ENCODE peak calls at places on chromosomes 16 and 17, in eight cellular contexts. N, I, V, A, R, S, T and M are unnamed samples.

GRCh38 chr16:53753431-53753830 is 49.5 kb downstream of the FTO start:
- DNase-seq in T (no peak), V (no peak), A (peak), I (no peak), R (no peak), N (no peak), S (no peak), M (no peak)

GRCh38 chr16:21638573-21638975 is 13.8 kb downstream of the IGSF6 start:
- DNase-seq in N (no peak), A (no peak), T (no peak), R (no peak), I (no peak), S (no peak), V (no peak), M (no peak)

GRCh38 chr17:64081802-64082799 is 47.8 kb downstream of the ERN1 start:
- DNase-seq in I (no peak), A (peak), N (no peak), V (no peak), S (no peak), T (no peak), R (peak), M (no peak)

GRCh38 chr17:43940630-43941029 is 1.6 kb downstream of the PPY start:
- DNase-seq in V (no peak), R (no peak), A (peak), S (no peak), I (peak), N (peak), T (no peak), M (no peak)

GRCh38 chr16:76800196-76800595 is 390.8 kb upstream of the MON1B start:
- DNase-seq in I (no peak), T (no peak), R (no peak), A (no peak), S (no peak), N (no peak), V (no peak), M (no peak)

GRCh38 chr16:29824589-29825144 is 4.4 kb downstream of the MVP start:
- DNase-seq in I (no peak), N (no peak), T (no peak), A (no peak), R (no peak), V (no peak), S (no peak), M (no peak)

GRCh38 chr16:89422527-89422904 is 67.8 kb downstream of the ANKRD11 start:
- DNase-seq in T (no peak), V (no peak), S (no peak), A (no peak), I (no peak), N (no peak), R (no peak), M (no peak)

GRCh38 chr17:57512258-57512657 is 232.8 kb downstream of the CCDC182 start:
- DNase-seq in V (no peak), T (no peak), I (no peak), S (no peak), A (no peak), R (no peak), N (no peak), M (no peak)

GRCh38 chr17:68315930-68316329 is 24.6 kb downstream of the ARSG start:
- DNase-seq in N (no peak), I (no peak), T (no peak), A (no peak), V (no peak), S (no peak), R (no peak), M (no peak)

GRCh38 chr17:68307443-68307842 is 16.1 kb downstream of the ARSG start:
- DNase-seq in A (no peak), V (no peak), T (no peak), R (no peak), N (no peak), I (no peak), S (no peak), M (no peak)

GRCh38 chr17:68314916-68315535 is 23.7 kb downstream of the ARSG start:
- DNase-seq in N (no peak), I (no peak), A (no peak), R (no peak), V (no peak), S (no peak), T (no peak), M (no peak)

GRCh38 chr17:68305132-68305531 is 13.8 kb downstream of the ARSG start:
- DNase-seq in V (no peak), A (no peak), I (no peak), S (no peak), T (no peak), N (no peak), R (no peak), M (no peak)

GRCh38 chr17:68310141-68310540 is 18.8 kb downstream of the ARSG start:
- DNase-seq in I (no peak), N (no peak), A (no peak), T (no peak), S (no peak), V (peak), R (no peak), M (no peak)
- H3K27ac ChIP-seq in I (no peak), N (no peak), A (no peak), T (no peak), S (no peak), V (no peak), R (no peak), M (no peak)

GRCh38 chr16:71295950-71296349 is 6.7 kb upstream of the CMTR2 start:
- DNase-seq in V (no peak), R (no peak), S (no peak), A (no peak), N (no peak), I (no peak), T (no peak), M (no peak)

GRCh38 chr16:71297252-71297651 is 8.1 kb upstream of the CMTR2 start:
- DNase-seq in I (no peak), N (no peak), S (no peak), T (no peak), R (no peak), A (no peak), V (no peak), M (no peak)

GRCh38 chr16:71293921-71294320 is 4.7 kb upstream of the CMTR2 start:
- DNase-seq in S (no peak), N (no peak), T (no peak), V (no peak), I (no peak), A (no peak), R (no peak), M (no peak)

GRCh38 chr16:71296584-71297133 is 7.5 kb upstream of the CMTR2 start:
- DNase-seq in I (no peak), R (no peak), V (no peak), N (no peak), T (no peak), A (no peak), S (no peak), M (no peak)
- H3K27ac ChIP-seq in I (no peak), R (no peak), V (no peak), N (no peak), T (no peak), A (no peak), S (no peak), M (no peak)

DNA sequence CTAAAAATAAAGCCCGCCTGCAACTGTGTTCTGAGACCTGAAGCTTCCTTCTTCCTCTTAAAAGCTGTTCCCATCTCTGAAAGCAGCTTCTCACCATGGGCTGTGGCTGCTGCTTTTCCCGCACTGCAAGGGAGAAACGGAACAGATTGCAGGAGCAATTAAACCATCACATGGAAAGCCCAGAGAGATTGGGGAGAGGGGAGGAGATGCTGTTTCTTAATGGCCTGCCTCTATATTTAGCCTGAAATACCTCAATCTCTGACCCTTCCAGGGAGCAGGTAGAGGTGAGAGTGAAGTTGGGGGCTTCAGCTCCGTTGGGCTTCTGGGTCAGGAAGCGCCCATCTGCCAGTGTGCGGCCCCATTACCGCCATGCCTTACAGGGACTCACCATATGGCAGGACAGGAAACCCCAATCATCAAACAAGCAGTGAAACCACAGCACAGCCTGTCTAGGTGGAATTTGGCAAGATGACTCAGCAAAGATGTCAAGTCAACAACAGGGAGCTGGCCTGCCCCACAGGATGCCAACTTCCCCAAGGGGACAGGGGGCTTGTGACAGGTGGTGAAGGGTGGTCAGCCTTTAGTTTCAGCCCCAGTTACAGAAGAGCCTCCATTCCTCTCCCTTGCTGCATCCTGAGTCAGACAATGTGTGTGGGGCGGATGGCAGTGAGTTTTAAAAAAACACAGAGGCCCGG is 286.6 kb upstream of the CCL2 start:
- DNase-seq in V (peak), I (no peak), S (no peak), T (no peak), A (peak), R (no peak), N (no peak), M (peak)
- H3K27ac ChIP-seq in V (no peak), I (no peak), S (no peak), T (no peak), A (no peak), R (no peak), N (no peak), M (no peak)

DNA sequence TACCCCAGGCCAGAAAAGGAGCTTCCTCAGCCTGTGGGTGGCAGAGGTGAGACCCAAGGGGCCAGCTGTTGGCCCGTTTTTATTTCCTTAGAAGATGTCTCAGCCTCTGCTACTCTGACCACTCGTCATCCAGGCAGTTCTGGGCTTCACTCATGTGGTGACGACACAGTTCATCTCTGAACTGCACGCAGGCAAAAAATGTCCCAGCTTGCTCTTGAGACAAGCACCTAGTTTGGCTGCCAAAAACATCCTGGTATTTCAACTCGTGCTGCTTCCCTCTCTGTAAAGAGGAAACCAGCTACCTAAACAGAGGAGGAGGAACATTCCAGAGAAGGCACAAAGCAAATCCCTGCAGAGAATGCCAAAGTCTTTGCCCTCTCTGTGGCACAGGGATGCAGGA is 125.7 kb downstream of the XYLT1 start:
- DNase-seq in S (no peak), N (no peak), I (no peak), T (peak), R (no peak), A (no peak), V (peak), M (no peak)
- H3K27ac ChIP-seq in S (no peak), N (no peak), I (no peak), T (peak), R (no peak), A (no peak), V (no peak), M (peak)